ENCODE peak calls at places on chromosomes 1 and 21, in eight cellular contexts. S, L, P, D, Y, U, H and M are unnamed samples.

GRCh38 chr1:41999884-42000283 is 81.2 kb upstream of the HIVEP3 start:
- DNase-seq in S (no peak), L (no peak), P (no peak), D (no peak), Y (no peak), U (no peak), H (no peak), M (no peak)

GRCh38 chr21:44889625-44890337 is 16.3 kb upstream of the PTTG1IP start:
- DNase-seq in S (no peak), L (no peak), P (no peak), D (no peak), Y (no peak), U (no peak), H (no peak), M (no peak)

GRCh38 chr1:87174726-87175237 is 153.9 kb upstream of the LMO4 start:
- DNase-seq in S (no peak), L (no peak), P (no peak), D (no peak), Y (no peak), U (no peak), H (no peak), M (no peak)

GRCh38 chr1:201706109-201706508 is 122.8 kb upstream of the IPO9 start:
- DNase-seq in S (no peak), L (no peak), P (peak), D (no peak), Y (no peak), U (no peak), H (no peak), M (no peak)

GRCh38 chr1:35269190-35269988 is 880 bp downstream of the ZMYM4 start:
- DNase-seq in S (no peak), L (no peak), P (peak), D (no peak), Y (no peak), U (no peak), H (peak), M (peak)

GRCh38 chr1:194076646-194077045 is 890.2 kb upstream of the B3GALT2 start:
- DNase-seq in S (no peak), L (no peak), P (no peak), D (no peak), Y (peak), U (no peak), H (no peak), M (no peak)

GRCh38 chr1:119885903-119886783 is 10.2 kb downstream of the ADAM30 start:
- DNase-seq in S (peak), L (peak), P (peak), D (peak), Y (peak), U (no peak), H (peak), M (peak)

GRCh38 chr1:234554478-234555311 is 55.3 kb downstream of the IRF2BP2 start:
- DNase-seq in S (no peak), L (no peak), P (no peak), D (no peak), Y (no peak), U (no peak), H (peak), M (no peak)

GRCh38 chr1:41665962-41666917 is 181.8 kb upstream of the EDN2 start:
- DNase-seq in S (no peak), L (no peak), P (no peak), D (no peak), Y (no peak), U (no peak), H (no peak), M (no peak)

GRCh38 chr1:225652726-225653462 is at the start of gene ENAH:
- DNase-seq in S (peak), L (peak), P (peak), D (no peak), Y (peak), U (no peak), H (peak), M (peak)

DNA sequence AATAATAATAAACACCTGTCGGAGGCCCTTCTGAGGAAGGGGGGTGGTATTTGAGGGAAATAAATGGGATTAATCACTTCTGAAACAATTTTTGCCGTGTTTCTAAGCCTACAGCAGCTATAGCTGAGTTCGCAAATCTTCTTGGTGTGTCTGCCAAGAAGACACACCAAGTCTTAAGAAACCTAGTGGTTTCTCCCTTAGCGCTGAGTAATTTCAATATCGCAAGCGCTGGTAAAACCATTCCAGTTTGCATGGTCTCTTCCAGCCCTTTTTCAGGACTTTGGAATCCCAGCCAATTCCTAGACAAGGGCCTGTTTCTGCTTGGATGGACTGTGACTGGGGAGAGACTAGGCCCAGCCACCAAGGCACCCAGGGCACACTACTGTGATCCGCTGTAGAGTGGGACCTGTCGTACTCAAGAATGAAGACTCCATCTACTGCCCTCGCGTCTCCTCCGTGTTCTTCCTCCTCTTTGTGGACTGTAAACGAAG is 7.5 kb upstream of the LHX8 start:
- DNase-seq in S (no peak), L (no peak), P (no peak), D (no peak), Y (no peak), U (no peak), H (no peak), M (no peak)
- TF ChIP-seq CTCF in S (no peak), L (no peak), P (no peak), D (no peak), Y (no peak), U (no peak), H (no peak), M (no peak)

DNA sequence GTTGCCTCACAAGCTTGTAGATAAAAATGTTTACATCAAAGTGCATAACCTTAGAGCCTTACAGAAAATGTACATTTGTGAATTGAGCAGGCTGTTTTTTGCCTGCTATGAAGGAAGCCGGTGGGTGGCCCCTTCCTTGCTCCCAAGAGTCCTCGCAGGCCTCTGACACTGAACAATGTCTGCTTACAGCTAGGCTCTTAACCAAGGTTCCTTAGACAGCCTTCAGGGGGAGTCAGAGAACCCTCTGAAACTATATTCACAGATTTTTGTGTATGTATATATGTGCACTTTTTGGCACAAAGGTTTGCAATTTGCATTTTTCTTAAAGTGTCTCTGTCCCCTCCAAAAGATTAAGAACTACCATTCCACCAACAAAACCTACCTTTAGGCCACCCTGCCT is 282.6 kb downstream of the BARHL2 start:
- DNase-seq in S (no peak), L (no peak), P (no peak), D (peak), Y (no peak), U (no peak), H (no peak), M (no peak)
- TF ChIP-seq CTCF in S (no peak), L (peak), P (no peak), D (peak), Y (peak), U (peak), H (peak), M (peak)

DNA sequence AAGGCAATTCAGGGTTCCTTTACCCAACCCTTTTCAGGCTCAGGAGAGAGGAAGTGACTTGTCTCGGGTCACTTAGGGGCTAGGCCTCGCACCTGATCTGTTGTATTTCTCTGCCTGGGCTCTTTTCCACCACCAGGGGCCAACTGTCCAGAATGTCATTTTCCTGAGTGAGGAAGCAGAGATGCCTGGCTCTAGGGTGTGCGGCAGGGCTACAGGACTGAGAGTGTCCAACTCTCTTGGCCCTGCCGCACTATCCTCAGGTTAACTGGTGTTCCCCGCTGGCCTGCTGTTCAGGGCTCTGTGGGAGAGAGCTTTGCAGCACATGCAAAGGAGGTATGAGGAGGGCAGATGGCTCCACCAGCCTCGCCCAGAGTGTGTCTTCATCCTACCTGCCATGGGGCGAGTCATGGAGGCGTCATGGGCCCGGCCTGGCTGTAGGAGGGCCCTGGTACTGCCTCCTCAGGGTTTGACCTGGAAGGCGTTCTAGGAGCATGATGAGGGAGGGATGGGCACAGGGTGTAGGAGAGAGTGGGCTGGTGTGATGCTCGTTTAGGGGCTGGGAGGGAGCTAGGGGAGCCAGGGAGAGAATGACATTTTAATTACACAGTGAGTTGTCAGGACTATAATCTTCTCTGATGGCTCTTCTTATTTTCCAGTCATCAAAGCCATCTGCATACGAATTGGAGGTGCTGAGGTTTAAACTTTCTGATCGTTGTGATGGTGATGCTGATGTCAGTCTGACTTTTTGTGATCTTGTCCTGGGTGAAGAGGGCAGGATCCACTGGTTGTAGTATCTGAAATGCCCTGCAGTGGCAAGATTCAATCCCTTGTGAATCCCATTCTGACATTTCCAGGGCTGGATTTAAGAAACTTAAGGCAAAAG is 128.4 kb downstream of the NOS1AP start:
- DNase-seq in S (no peak), L (no peak), P (no peak), D (no peak), Y (no peak), U (no peak), H (no peak), M (no peak)
- TF ChIP-seq CTCF in S (no peak), L (peak), P (no peak), D (peak), Y (peak), U (no peak), H (no peak), M (no peak)

GRCh38 chr1:229448845-229449244 is 15.0 kb upstream of the ACTA1 start:
- DNase-seq in S (no peak), L (no peak), P (no peak), D (no peak), Y (no peak), U (no peak), H (no peak), M (no peak)

GRCh38 chr1:229457436-229457835 is 23.5 kb upstream of the ACTA1 start:
- DNase-seq in S (no peak), L (no peak), P (no peak), D (no peak), Y (no peak), U (no peak), H (no peak), M (no peak)

GRCh38 chr1:229454056-229454455 is 20.2 kb upstream of the ACTA1 start:
- DNase-seq in S (no peak), L (no peak), P (no peak), D (no peak), Y (no peak), U (no peak), H (no peak), M (no peak)

GRCh38 chr1:229456016-229456415 is 22.1 kb upstream of the ACTA1 start:
- DNase-seq in S (no peak), L (no peak), P (no peak), D (no peak), Y (no peak), U (no peak), H (peak), M (no peak)

GRCh38 chr1:229452956-229453801 is 19.3 kb upstream of the ACTA1 start:
- DNase-seq in S (no peak), L (no peak), P (peak), D (peak), Y (no peak), U (peak), H (peak), M (no peak)
- TF ChIP-seq CTCF in S (peak), L (peak), P (peak), D (peak), Y (peak), U (peak), H (peak), M (no peak)

GRCh38 chr1:224051086-224051406 is 62.9 kb upstream of the FBXO28 start:
- DNase-seq in S (no peak), L (no peak), P (no peak), D (no peak), Y (no peak), U (no peak), H (no peak), M (no peak)
- TF ChIP-seq CTCF in S (no peak), L (no peak), P (no peak), D (no peak), Y (no peak), U (no peak), H (no peak), M (peak)

DNA sequence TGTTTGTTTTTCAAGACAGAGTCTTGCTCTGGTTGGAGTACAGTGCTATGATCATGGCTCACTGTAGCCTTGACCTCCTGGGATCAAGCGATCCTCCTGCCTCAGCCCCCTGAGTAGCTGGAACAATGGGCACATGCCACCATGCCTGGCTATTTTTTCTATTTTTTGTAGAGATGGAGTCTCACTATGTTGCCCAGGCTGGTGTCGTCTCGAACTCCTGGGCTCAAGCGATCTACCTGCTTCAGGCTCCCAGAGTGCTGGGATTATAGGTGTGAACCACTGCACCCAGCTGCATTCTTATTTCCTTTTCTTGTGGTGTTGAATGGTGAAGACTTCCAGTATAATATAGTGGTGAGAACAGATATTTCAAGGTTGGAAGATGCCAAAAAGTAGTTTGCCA is 28.0 kb downstream of the B3GALT5 start:
- DNase-seq in S (no peak), L (no peak), P (no peak), D (no peak), Y (no peak), U (no peak), H (no peak), M (no peak)
- TF ChIP-seq CTCF in S (no peak), L (no peak), P (no peak), D (no peak), Y (no peak), U (no peak), H (no peak), M (no peak)

GRCh38 chr21:41360072-41360821 is 1.6 kb upstream of the MX2 start:
- DNase-seq in S (no peak), L (no peak), P (peak), D (no peak), Y (no peak), U (peak), H (peak), M (no peak)
- TF ChIP-seq CTCF in S (no peak), L (peak), P (no peak), D (peak), Y (peak), U (peak), H (no peak), M (no peak)

GRCh38 chr1:48450505-48450904 is 21.5 kb downstream of the SPATA6 start:
- DNase-seq in S (no peak), L (no peak), P (no peak), D (no peak), Y (no peak), U (peak), H (peak), M (no peak)
- TF ChIP-seq CTCF in S (peak), L (no peak), P (peak), D (peak), Y (peak), U (peak), H (peak), M (no peak)

GRCh38 chr1:230066466-230067404 is at the start of gene GALNT2:
- DNase-seq in S (peak), L (peak), P (peak), D (peak), Y (peak), U (peak), H (peak), M (peak)

GRCh38 chr1:230067441-230067870 is 418 bp downstream of the GALNT2 start:
- DNase-seq in S (peak), L (peak), P (peak), D (no peak), Y (no peak), U (no peak), H (peak), M (no peak)

GRCh38 chr1:230068952-230069684 is 2.1 kb downstream of the GALNT2 start:
- DNase-seq in S (no peak), L (no peak), P (no peak), D (no peak), Y (no peak), U (peak), H (peak), M (no peak)

GRCh38 chr1:230069813-230070212 is 2.8 kb downstream of the GALNT2 start:
- DNase-seq in S (no peak), L (no peak), P (no peak), D (no peak), Y (no peak), U (no peak), H (peak), M (no peak)

GRCh38 chr1:230067871-230068814 is 1.1 kb downstream of the GALNT2 start:
- DNase-seq in S (peak), L (peak), P (no peak), D (no peak), Y (no peak), U (no peak), H (peak), M (peak)
- TF ChIP-seq CTCF in S (no peak), L (no peak), P (peak), D (no peak), Y (no peak), U (peak), H (no peak), M (no peak)